ENCODE peak calls at places on chromosomes 16 and 17, in eight cellular contexts. M is Caco-2, N is breast epithelium, Z is lung, F is IMR-90, I is sigmoid colon, X is gastrocnemius medialis, K is thoracic aorta. U is an unnamed sample.
A peak's percentile ranks its signal among the peaks of the same experiment; 100 is the strongest.

GRCh38 chr16:67399218-67399733 is 6.0 kb upstream of the TPPP3 start:
- DNase-seq in M (no peak), N (no peak), I (no peak), Z (no peak), X (no peak), F (no peak), K (no peak), U (no peak)

GRCh38 chr17:68435876-68436842 is 21.1 kb downstream of the WIPI1 start:
- DNase-seq in I (peak; percentile 84), F (peak; percentile 81), N (peak; percentile 70), X (peak; percentile 88), Z (peak; percentile 68), K (no peak), M (peak; percentile 83), U (peak; percentile 87)

GRCh38 chr16:66923247-66923851 is 2.0 kb downstream of the RRAD start:
- DNase-seq in Z (no peak), X (peak; percentile 84), K (no peak), M (no peak), F (peak; percentile 47), N (no peak), I (peak; percentile 90), U (peak; percentile 77)

GRCh38 chr17:2401426-2402221 is 764 bp upstream of the MNT start:
- DNase-seq in X (peak; percentile 100), I (peak; percentile 100), M (peak; percentile 100), F (peak; percentile 99), Z (peak; percentile 100), N (peak; percentile 100), K (peak; percentile 100), U (peak; percentile 100)

GRCh38 chr16:86576591-86577313 is 1.6 kb upstream of the FOXL1 start:
- DNase-seq in N (no peak), M (peak; percentile 27), K (no peak), I (no peak), X (no peak), F (no peak), Z (no peak), U (peak; percentile 79)

GRCh38 chr17:82859431-82860403 is 19.9 kb upstream of the ZNF750 start:
- DNase-seq in K (no peak), Z (no peak), M (no peak), X (peak; percentile 60), F (peak; percentile 70), I (no peak), N (no peak), U (peak; percentile 54)

GRCh38 chr17:21124096-21124495 is 2.7 kb upstream of the DHRS7B start:
- DNase-seq in F (no peak), K (no peak), X (no peak), M (no peak), I (no peak), Z (no peak), N (no peak), U (no peak)

GRCh38 chr16:19857593-19857992 is 27.1 kb downstream of the GPRC5B start:
- DNase-seq in I (no peak), N (no peak), F (no peak), M (no peak), Z (no peak), X (no peak), K (no peak), U (no peak)

GRCh38 chr16:53605979-53606378 is 97.7 kb downstream of the RPGRIP1L start:
- DNase-seq in M (no peak), I (no peak), Z (no peak), F (no peak), X (no peak), N (no peak), K (no peak), U (no peak)

GRCh38 chr16:26795184-26795583 is 271.5 kb upstream of the C16orf82 start:
- DNase-seq in M (peak; percentile 1), I (no peak), K (no peak), X (no peak), F (no peak), Z (no peak), N (no peak), U (no peak)

GRCh38 chr17:53818271-53818670 is 4.5 kb upstream of the KIF2B start:
- DNase-seq in I (no peak), K (no peak), N (no peak), X (no peak), F (no peak), M (no peak), Z (no peak), U (no peak)

GRCh38 chr16:57703416-57704010 is 8.9 kb downstream of the DRC7 start:
- DNase-seq in N (no peak), F (no peak), I (no peak), Z (no peak), K (no peak), X (no peak), M (no peak), U (no peak)

GRCh38 chr16:69323428-69323827 is 7.0 kb downstream of the PDF start:
- DNase-seq in N (no peak), M (no peak), X (no peak), F (no peak), I (no peak), K (no peak), Z (no peak), U (no peak)

GRCh38 chr16:11386054-11386680 is 40.9 kb downstream of the RMI2 start:
- DNase-seq in N (no peak), F (no peak), K (no peak), M (no peak), Z (no peak), I (no peak), X (no peak), U (no peak)

GRCh38 chr17:27559996-27560481 is 70.9 kb upstream of the LGALS9 start:
- DNase-seq in F (peak; percentile 93), I (peak; percentile 74), Z (peak; percentile 54), N (no peak), K (no peak), X (no peak), M (no peak), U (peak; percentile 90)

GRCh38 chr16:17294856-17295255 is 175.9 kb downstream of the XYLT1 start:
- DNase-seq in N (no peak), M (no peak), F (no peak), I (no peak), X (no peak), K (no peak), Z (no peak), U (no peak)

GRCh38 chr16:74035816-74036215 is 260.8 kb upstream of the PSMD7 start:
- DNase-seq in X (no peak), I (no peak), Z (no peak), K (no peak), F (peak; percentile 2), N (no peak), M (peak; percentile 30), U (peak; percentile 4)

GRCh38 chr17:29645516-29646051 is 22.9 kb upstream of the CORO6 start:
- DNase-seq in N (peak; percentile 78), I (peak; percentile 93), Z (peak; percentile 61), X (peak; percentile 97), F (peak; percentile 82), K (peak; percentile 51), M (no peak), U (peak; percentile 97)

GRCh38 chr17:81400154-81400938 is 5.1 kb downstream of the BAHCC1 start:
- DNase-seq in Z (no peak), I (no peak), N (no peak), X (peak; percentile 62), F (peak; percentile 60), M (no peak), K (no peak), U (no peak)

DNA sequence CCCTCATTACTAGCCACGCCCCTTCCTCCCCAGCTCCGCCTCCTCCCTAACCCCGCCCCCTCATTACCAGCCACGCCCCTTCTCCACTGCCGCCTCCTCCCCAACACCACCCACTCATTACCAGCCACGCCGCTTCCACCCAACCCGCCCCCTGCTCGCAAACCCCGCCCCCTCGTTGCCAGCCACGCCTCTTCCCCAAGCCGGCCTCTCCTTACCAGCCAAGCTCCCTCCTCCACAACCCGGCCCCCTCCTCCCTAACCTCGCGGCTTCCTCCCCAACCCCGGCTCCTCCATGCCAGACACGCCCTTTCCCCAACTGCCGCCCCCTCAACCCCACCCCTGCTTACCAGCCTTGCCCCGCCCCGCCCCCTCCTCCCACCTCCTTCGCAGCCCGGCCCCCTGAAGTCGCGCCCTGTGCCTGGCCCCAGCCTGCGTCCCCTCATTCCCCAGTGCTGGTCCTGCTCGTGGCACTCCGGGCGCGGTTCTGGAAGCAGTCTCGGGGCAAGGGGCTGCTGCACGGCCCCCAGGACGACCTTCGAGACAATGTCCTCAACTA is 7.2 kb downstream of the SLC22A31 start:
- DNase-seq in F (peak; percentile 86), Z (peak; percentile 91), M (no peak), I (no peak), K (no peak), X (no peak), N (no peak), U (peak; percentile 91)
- H3K4me3 ChIP-seq in F (peak overlapping the region; percentile 39), Z (no peak overlapping the region), M (no peak overlapping the region), I (no peak overlapping the region), K (peak overlapping the region; percentile 27), X (no peak overlapping the region), N (peak overlapping the region; percentile 42), U (no peak overlapping the region)

DNA sequence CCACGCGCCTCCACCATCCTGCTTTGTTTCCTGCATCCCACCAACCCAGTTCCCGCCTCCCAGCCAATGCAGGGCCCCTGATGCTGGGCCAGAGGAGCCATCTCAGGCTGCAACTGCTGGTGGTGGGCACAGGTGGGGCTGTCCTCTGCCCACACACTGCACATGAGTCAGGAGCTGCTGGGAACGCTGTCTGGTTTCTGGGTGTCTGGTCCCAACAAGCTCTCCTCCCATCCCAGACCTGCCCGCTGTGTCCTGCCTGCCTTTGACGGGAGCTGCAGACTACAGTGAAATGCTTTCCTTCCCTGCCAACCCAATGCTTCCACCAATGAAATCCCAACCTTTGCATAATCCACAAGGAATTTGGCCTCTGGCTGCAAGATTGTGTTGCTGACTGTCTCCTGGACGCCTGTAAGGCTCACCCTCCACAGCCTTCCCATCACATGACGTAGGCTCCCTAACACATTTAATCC is 98.9 kb downstream of the N4BP1 start:
- DNase-seq in Z (no peak), N (no peak), X (no peak), M (no peak), K (no peak), F (peak; percentile 68), I (peak; percentile 63), U (peak; percentile 75)
- TF ChIP-seq CTCF in Z (no peak), N (no peak), X (no peak), M (no peak), K (no peak), F (no peak), I (no peak), U (no peak)

DNA sequence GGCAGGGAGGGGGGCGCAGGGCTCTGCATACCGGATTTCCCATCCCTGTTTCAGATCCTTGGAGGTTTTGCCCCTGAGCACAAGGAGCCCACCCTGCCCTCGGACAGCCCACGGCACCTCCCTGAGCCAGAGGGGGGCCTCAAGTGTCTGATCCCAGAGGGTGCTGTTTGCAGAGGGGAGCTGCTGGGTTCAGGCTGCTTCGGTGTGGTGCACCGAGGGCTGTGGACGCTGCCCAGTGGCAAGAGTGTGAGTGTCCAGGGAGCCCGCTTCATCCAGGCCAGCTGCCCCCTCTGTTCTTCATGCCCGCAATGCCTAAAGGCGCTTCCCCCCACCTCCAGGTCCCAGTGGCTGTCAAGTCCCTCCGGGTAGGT is 2.5 kb downstream of the TNK1 start:
- DNase-seq in I (no peak), X (no peak), M (no peak), N (no peak), Z (no peak), K (no peak), F (no peak), U (no peak)
- H3K4me3 ChIP-seq in I (peak overlapping the region; percentile 39), X (peak overlapping the region; percentile 49), M (no peak overlapping the region), N (peak overlapping the region; percentile 55), Z (no peak overlapping the region), K (peak overlapping the region; percentile 73), F (no peak overlapping the region), U (no peak overlapping the region)

DNA sequence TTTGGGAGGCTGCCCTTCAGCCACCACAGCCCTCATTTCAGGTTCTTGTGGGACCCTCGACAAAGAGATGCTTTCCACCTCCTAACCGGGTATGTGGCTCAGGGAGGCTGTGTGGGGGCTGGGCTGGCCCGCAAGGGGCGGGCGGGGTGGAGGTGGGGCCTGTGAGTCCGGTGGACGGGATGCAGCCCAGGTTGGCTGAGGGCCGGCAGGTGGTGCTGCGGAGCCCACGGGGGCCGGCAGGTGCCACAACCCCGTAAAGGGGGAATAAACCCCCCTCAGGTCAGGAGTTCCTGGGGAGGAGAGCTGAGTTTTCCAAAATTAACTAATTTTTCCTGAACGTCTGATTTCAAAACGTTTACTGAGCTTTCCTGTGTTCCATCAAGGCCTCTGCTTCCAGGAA is 4.9 kb upstream of the CIAO3 start:
- DNase-seq in M (peak; percentile 65), F (no peak), K (no peak), I (no peak), Z (peak; percentile 46), N (no peak), X (no peak), U (no peak)
- TF ChIP-seq CTCF in M (peak; percentile 80), F (peak; percentile 26), K (no peak), I (no peak), Z (no peak), N (no peak), X (no peak), U (no peak)

U was measured in fibroblast of mammary gland.